ENCODE peak calls at places on chromosomes 11 and 22, in four cellular contexts. U, M, R and I are unnamed samples.

GRCh38 chr11:134802116-134802515 is 390.1 kb upstream of the B3GAT1 start:
- DNase-seq in U (no peak), R (no peak), M (no peak), I (no peak)

GRCh38 chr22:20566420-20567260 is 59.2 kb downstream of the MED15 start:
- DNase-seq in R (peak; percentile 81), M (peak; percentile 72), U (no peak), I (no peak)

GRCh38 chr11:120305286-120305685 is 19.8 kb upstream of the TLCD5 start:
- DNase-seq in M (no peak), R (no peak), U (no peak), I (no peak)

GRCh38 chr22:42780070-42780540 is 59.4 kb upstream of the A4GALT start:
- DNase-seq in R (peak; percentile 65), U (no peak), M (peak; percentile 86), I (peak; percentile 51)

GRCh38 chr11:9530020-9530628 is 43.3 kb upstream of the WEE1 start:
- DNase-seq in U (peak; percentile 42), M (no peak), R (peak; percentile 86), I (no peak)

GRCh38 chr22:50396751-50397370 is 53.7 kb downstream of the PPP6R2 start:
- DNase-seq in M (no peak), U (no peak), R (no peak), I (no peak)

GRCh38 chr11:117457031-117457785 is 129.6 kb downstream of the CEP164 start:
- DNase-seq in U (no peak), R (no peak), M (no peak), I (no peak)

GRCh38 chr11:75525433-75526191 is at the start of gene GDPD5:
- DNase-seq in M (peak; percentile 82), R (peak; percentile 76), U (peak; percentile 87), I (peak; percentile 88)

GRCh38 chr11:99275521-99275920 is 254.8 kb downstream of the CNTN5 start:
- DNase-seq in U (no peak), M (no peak), R (no peak), I (no peak)

GRCh38 chr22:49561338-49561737 is 266.3 kb downstream of the BRD1 start:
- DNase-seq in M (no peak), R (no peak), U (no peak), I (no peak)

GRCh38 chr11:45927332-45927683 is 4.9 kb downstream of the LARGE2 start:
- DNase-seq in M (no peak), U (no peak), R (no peak), I (no peak)

GRCh38 chr11:112822478-112823274 is 138.5 kb upstream of the NCAM1 start:
- DNase-seq in R (no peak), U (peak; percentile 66), M (no peak), I (no peak)

GRCh38 chr11:42066113-42066512 is 606.7 kb upstream of the LRRC4C start:
- DNase-seq in U (no peak), M (no peak), R (no peak), I (peak; percentile 30)

GRCh38 chr22:23512348-23512705 is 67.8 kb downstream of the IGLL1 start:
- DNase-seq in R (no peak), U (no peak), M (no peak), I (no peak)

GRCh38 chr22:31620756-31621480 is 41.1 kb downstream of the PISD start:
- DNase-seq in M (no peak), U (no peak), R (no peak), I (no peak)

GRCh38 chr11:12410006-12410728 is 32.8 kb downstream of the PARVA start:
- DNase-seq in R (no peak), U (peak; percentile 58), M (peak; percentile 71), I (no peak)
- TF ChIP-seq POLR2A in R (no peak), U (no peak), M (peak; percentile 29), I (no peak)

DNA sequence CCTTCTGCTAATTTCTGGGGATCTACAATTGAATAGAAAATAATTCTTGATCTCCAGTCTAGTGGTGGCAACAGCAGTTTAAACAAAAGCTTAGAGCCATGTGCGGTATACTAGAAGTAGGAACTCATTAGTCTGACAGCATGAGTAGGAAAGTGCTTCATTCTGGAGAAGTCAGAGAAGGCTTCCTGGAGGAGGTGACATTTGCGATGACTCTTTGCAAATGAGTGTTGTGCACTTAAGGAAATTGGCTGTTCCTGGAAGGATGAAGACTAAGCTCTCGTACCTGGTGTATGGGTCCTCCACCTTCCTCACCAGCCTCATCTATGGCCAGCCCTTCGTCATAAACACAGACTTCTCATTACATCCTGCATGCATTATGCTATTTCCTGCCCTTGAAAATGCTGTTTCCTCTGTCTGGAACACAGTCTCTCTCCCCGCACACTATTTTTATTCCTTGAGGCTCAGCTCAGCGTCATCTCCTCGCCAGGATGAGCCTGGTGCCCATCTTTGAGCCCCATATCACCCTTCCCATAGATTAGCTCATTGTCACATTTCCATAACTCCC is 132.9 kb downstream of the PKNOX2 start:
- DNase-seq in R (no peak), M (no peak), U (no peak), I (no peak)
- TF ChIP-seq POLR2A in R (no peak), M (no peak), U (no peak), I (no peak)

DNA sequence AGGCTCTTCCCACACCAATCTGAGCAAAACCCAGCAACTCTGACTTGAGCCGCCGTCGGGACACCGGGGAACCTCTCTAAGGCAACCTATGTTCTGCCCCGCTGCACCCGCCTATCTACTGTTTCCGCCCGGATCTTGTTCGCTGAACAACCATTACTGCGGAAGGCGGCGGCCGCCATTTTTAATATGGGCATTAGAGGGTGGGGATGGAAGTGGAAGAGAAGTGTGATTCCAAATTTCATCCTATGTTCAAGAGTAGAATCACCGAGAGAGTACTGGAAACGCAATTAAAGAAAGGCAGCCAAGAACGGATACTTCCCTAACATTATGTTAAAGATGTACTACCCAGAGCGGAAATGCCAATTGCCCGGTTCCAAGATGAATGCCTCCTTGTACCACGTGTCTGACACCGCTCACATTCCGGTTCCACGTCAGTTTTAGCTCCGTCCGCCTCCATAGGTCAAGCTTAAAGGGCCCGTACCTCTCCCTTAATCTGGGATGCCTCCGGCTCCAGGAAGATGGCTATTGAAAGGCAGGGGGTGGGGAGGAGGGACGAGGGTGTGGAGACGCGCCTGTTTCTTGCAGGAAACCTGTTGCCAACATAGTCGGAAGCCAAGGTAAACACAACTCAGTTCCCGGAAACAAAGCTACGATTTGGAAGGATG is at the start of gene DPAGT1:
- DNase-seq in U (peak; percentile 79), R (peak; percentile 91), M (peak; percentile 95), I (no peak)
- TF ChIP-seq POLR2A in U (peak; percentile 8), R (no peak), M (no peak), I (no peak)

GRCh38 chr11:59551651-59552521 is 40.5 kb downstream of the OR4D9 start:
- DNase-seq in M (peak; percentile 68), R (no peak), U (no peak), I (no peak)

GRCh38 chr11:59552844-59553243 is 41.5 kb downstream of the OR4D9 start:
- DNase-seq in U (no peak), M (no peak), R (no peak), I (no peak)

GRCh38 chr11:59548309-59548656 is 36.9 kb downstream of the OR4D9 start:
- DNase-seq in M (no peak), R (no peak), U (no peak), I (no peak)

GRCh38 chr11:59550842-59551650 is 39.7 kb downstream of the OR4D9 start:
- DNase-seq in M (peak; percentile 90), U (peak; percentile 86), R (peak; percentile 75), I (peak; percentile 74)

DNA sequence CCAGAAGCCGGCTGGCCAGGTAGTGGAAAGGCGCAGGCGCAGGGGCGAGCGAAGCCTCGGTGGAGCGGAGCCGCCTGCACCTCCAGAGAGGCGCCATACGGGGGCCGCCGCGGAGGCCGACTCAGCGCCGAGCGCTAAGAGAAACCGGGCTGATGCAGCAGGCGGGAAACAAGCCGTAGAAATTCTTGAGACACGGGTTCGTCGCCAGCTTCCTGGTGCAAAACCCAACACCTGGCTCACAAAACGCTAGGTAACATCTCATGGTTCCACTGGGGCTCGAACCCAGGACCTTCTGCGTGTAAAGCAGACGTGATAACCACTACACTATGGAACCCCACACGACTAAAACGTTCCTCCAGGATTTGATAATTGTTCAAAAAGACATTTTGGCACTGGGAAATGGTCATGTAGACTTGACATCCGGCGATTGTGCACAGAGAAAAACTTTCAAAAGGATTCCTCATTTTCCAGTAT is 39.1 kb downstream of the OR4D9 start:
- DNase-seq in U (peak; percentile 95), R (peak; percentile 83), M (peak; percentile 85), I (peak; percentile 94)
- TF ChIP-seq POLR2A in U (no peak), R (no peak), M (no peak), I (no peak)

GRCh38 chr11:64320556-64320955 is 2.6 kb downstream of the PRDX5 start:
- DNase-seq in M (no peak), U (no peak), R (no peak), I (no peak)

GRCh38 chr11:64318694-64319420 is 936 bp downstream of the PRDX5 start:
- DNase-seq in M (peak; percentile 46), R (no peak), U (no peak), I (no peak)

GRCh38 chr11:64319421-64319761 is 1.5 kb downstream of the PRDX5 start:
- DNase-seq in U (no peak), R (peak; percentile 36), M (no peak), I (peak; percentile 70)

GRCh38 chr11:64317325-64317960 is at the start of gene TRMT112:
- DNase-seq in U (peak; percentile 89), R (peak; percentile 99), M (peak; percentile 98), I (peak; percentile 91)

DNA sequence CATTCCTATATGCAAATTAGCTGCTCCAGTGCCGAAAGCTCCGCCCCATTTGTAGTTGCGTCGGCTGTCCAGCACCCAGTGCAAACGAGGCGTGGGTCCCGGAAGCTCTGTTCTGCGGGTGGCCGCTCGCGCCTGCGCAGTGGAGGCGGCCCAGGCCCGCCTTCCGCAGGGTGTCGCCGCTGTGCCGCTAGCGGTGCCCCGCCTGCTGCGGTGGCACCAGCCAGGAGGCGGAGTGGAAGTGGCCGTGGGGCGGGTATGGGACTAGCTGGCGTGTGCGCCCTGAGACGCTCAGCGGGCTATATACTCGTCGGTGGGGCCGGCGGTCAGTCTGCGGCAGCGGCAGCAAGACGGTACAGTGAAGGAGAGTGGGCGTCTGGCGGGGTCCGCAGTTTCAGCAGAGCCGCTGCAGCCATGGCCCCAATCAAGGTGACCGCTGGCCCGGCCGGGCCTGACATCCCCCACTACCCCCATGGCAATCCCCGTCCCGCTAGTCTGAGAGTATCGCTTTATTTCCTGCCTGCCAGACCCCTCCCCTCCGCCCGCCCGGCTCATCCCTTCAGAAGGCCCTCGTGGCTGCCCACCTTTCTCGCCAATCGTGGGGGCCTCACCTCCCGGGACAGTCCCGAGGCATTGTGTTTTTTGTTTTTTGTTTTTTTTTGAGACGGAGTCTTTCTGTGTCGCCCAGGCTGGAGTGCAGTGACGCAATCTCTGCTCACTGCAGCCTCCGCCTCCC is at the start of gene PRDX5:
- DNase-seq in U (peak; percentile 90), R (peak; percentile 97), M (peak; percentile 97), I (peak; percentile 98)
- TF ChIP-seq POLR2A in U (no peak), R (peak; percentile 80), M (peak; percentile 94), I (peak; percentile 73)